ENCODE peak calls at places on chromosomes 16 and 17, in nine cellular contexts. T is T1000; S is lung; Y is heart right ventricle; H is EH; R is effector memory CD4-positive, alpha-beta T cell; N is hypothalamus; J is RWPE1; O is natural killer cell treated with Interleukin-12 subunit alpha and Interleukin-12 subunit beta and Interleukin-15 and Interleukin-18, amount 100 ng/mL, for 72 hours. M is an unnamed sample.

GRCh38 chr16:85390511-85391174 is 222.5 kb upstream of the GSE1 start:
- DNase-seq in T (peak), H (peak), J (peak), Y (peak), R (no peak), N (no peak), O (peak), S (peak), M (peak)

GRCh38 chr17:21358682-21359482 is 17.3 kb upstream of the KCNJ12 start:
- DNase-seq in R (no peak), T (no peak), H (peak), J (no peak), N (no peak), S (no peak), O (no peak), Y (peak), M (peak)

GRCh38 chr16:83926726-83927397 is 26.2 kb upstream of the OSGIN1 start:
- DNase-seq in N (peak), Y (peak), J (peak), O (no peak), T (peak), R (peak), H (peak), S (peak), M (peak)

GRCh38 chr17:60351012-60351695 is 40.8 kb downstream of the USP32 start:
- DNase-seq in O (no peak), H (no peak), J (no peak), R (no peak), N (no peak), S (no peak), T (no peak), Y (no peak), M (no peak)

GRCh38 chr17:48048321-48049140 is at the start of gene NFE2L1:
- DNase-seq in H (peak), N (no peak), R (no peak), J (peak), S (peak), Y (peak), T (peak), O (peak), M (peak)

GRCh38 chr17:80827646-80828643 is 163.7 kb upstream of the CHMP6 start:
- DNase-seq in S (no peak), T (no peak), R (no peak), Y (no peak), H (no peak), O (peak), J (peak), N (no peak), M (no peak)

GRCh38 chr16:77596243-77596642 is 126.1 kb upstream of the NUDT7 start:
- DNase-seq in N (no peak), O (no peak), J (no peak), T (no peak), Y (no peak), S (no peak), H (peak), R (no peak), M (no peak)

GRCh38 chr17:69047368-69048263 is 13.1 kb downstream of the ABCA9 start:
- DNase-seq in N (no peak), O (no peak), R (no peak), J (peak), H (peak), T (no peak), S (peak), Y (peak), M (peak)

GRCh38 chr16:67459066-67459857 is 21.7 kb downstream of the ATP6V0D1 start:
- DNase-seq in N (no peak), T (no peak), H (peak), S (peak), Y (peak), O (no peak), J (no peak), R (no peak), M (peak)

GRCh38 chr17:75010683-75011406 is 1.6 kb upstream of the MRPL58 start:
- DNase-seq in T (no peak), S (no peak), O (no peak), Y (peak), J (peak), H (peak), N (no peak), R (no peak), M (no peak)

GRCh38 chr16:74253146-74253545 is 43.5 kb upstream of the PSMD7 start:
- DNase-seq in Y (no peak), T (no peak), O (no peak), S (no peak), R (no peak), N (no peak), J (no peak), H (no peak), M (no peak)